ENCODE peak calls at places on chromosomes 11 and 22, in seven cellular contexts. I, G, J, M, Q, Z and T are unnamed samples.

GRCh38 chr22:19143967-19144400 is 467 bp downstream of the ESS2 start:
- DNase-seq in I (no peak), G (no peak), J (no peak), M (no peak), Q (peak; percentile 22), Z (no peak), T (no peak)

GRCh38 chr11:17471501-17471900 is 5.1 kb downstream of the ABCC8 start:
- DNase-seq in I (no peak), G (no peak), J (no peak), M (no peak), Q (peak; percentile 66), Z (no peak), T (no peak)

GRCh38 chr11:5605849-5606248 is 9.4 kb downstream of the TRIM6 start:
- DNase-seq in I (no peak), G (no peak), J (no peak), M (no peak), Q (no peak), Z (peak; percentile 42), T (peak; percentile 31)

GRCh38 chr11:819129-819931 is 616 bp downstream of the PNPLA2 start:
- DNase-seq in I (no peak), G (peak; percentile 27), J (peak; percentile 97), M (peak; percentile 74), Q (peak; percentile 94), Z (peak; percentile 79), T (peak; percentile 97)

GRCh38 chr11:87038235-87038960 is 664 bp downstream of the TMEM135 start:
- DNase-seq in I (no peak), G (no peak), J (no peak), M (no peak), Q (no peak), Z (no peak), T (no peak)

GRCh38 chr22:23878219-23878618 is 16.0 kb upstream of the MIF start:
- DNase-seq in I (no peak), G (no peak), J (no peak), M (no peak), Q (no peak), Z (no peak), T (no peak)

GRCh38 chr11:118610220-118610772 is 2.9 kb downstream of the PHLDB1 start:
- DNase-seq in I (no peak), G (no peak), J (peak; percentile 80), M (no peak), Q (no peak), Z (no peak), T (no peak)

GRCh38 chr22:46070215-46070721 is 80.1 kb upstream of the PPARA start:
- DNase-seq in I (no peak), G (no peak), J (peak; percentile 94), M (no peak), Q (peak; percentile 54), Z (no peak), T (peak; percentile 53)

GRCh38 chr11:23585700-23586099 is 725.4 kb upstream of the CCDC179 start:
- DNase-seq in I (no peak), G (no peak), J (no peak), M (no peak), Q (no peak), Z (no peak), T (no peak)

GRCh38 chr11:2301631-2302272 is at the start of the genes C11orf21 and TSPAN32:
- DNase-seq in I (no peak), G (no peak), J (peak; percentile 84), M (no peak), Q (no peak), Z (peak; percentile 93), T (peak; percentile 44)

GRCh38 chr11:126310229-126310991 is 6.5 kb downstream of the DCPS start:
- DNase-seq in I (peak; percentile 63), G (peak; percentile 38), J (peak; percentile 85), M (no peak), Q (peak; percentile 96), Z (peak; percentile 67), T (peak; percentile 85)

GRCh38 chr11:128692750-128693578 is 908 bp upstream of the FLI1 start:
- DNase-seq in I (no peak), G (no peak), J (no peak), M (no peak), Q (no peak), Z (no peak), T (no peak)

GRCh38 chr11:58493676-58494075 is 14.2 kb downstream of the OR5B21 start:
- DNase-seq in I (no peak), G (no peak), J (no peak), M (no peak), Q (no peak), Z (no peak), T (no peak)

GRCh38 chr11:113655771-113656170 is 50.3 kb downstream of the TMPRSS5 start:
- DNase-seq in I (no peak), G (no peak), J (no peak), M (no peak), Q (no peak), Z (no peak), T (no peak)

GRCh38 chr11:10900686-10901415 is 43.0 kb upstream of the ZBED5 start:
- DNase-seq in I (no peak), G (no peak), J (no peak), M (no peak), Q (no peak), Z (peak; percentile 57), T (no peak)

GRCh38 chr22:49237703-49238102 is 590.0 kb downstream of the BRD1 start:
- DNase-seq in I (no peak), G (no peak), J (no peak), M (no peak), Q (no peak), Z (no peak), T (no peak)

GRCh38 chr11:119134389-119134978 is 13.1 kb downstream of the HINFP start:
- DNase-seq in I (peak; percentile 47), G (no peak), J (no peak), M (no peak), Q (peak; percentile 49), Z (no peak), T (no peak)

GRCh38 chr22:30717331-30717921 is 22.8 kb downstream of the OSBP2 start:
- DNase-seq in I (peak; percentile 3), G (no peak), J (no peak), M (no peak), Q (no peak), Z (no peak), T (no peak)

GRCh38 chr11:70517996-70518907 is 119.9 kb downstream of the CTTN start:
- DNase-seq in I (no peak), G (no peak), J (no peak), M (no peak), Q (no peak), Z (peak; percentile 72), T (no peak)

GRCh38 chr11:62104816-62105610 is 18.8 kb upstream of the INCENP start:
- DNase-seq in I (no peak), G (no peak), J (no peak), M (no peak), Q (no peak), Z (peak; percentile 67), T (no peak)

GRCh38 chr11:76339217-76339616 is 41.7 kb downstream of the THAP12 start:
- DNase-seq in I (no peak), G (no peak), J (peak; percentile 88), M (no peak), Q (no peak), Z (no peak), T (no peak)

GRCh38 chr22:18057568-18058209 is 20.1 kb upstream of the PEX26 start:
- DNase-seq in I (peak; percentile 60), G (no peak), J (no peak), M (no peak), Q (peak; percentile 14), Z (peak; percentile 93), T (peak; percentile 89)

GRCh38 chr11:2702771-2703486 is 3.1 kb upstream of the KCNQ1OT1 start:
- DNase-seq in I (no peak), G (no peak), J (peak; percentile 47), M (no peak), Q (no peak), Z (no peak), T (no peak)

GRCh38 chr22:34804588-34804987 is 261.4 kb upstream of the ISX start:
- DNase-seq in I (no peak), G (no peak), J (no peak), M (no peak), Q (peak; percentile 10), Z (no peak), T (peak; percentile 15)

GRCh38 chr11:109374032-109374431 is 48.0 kb upstream of the C11orf87 start:
- DNase-seq in I (no peak), G (no peak), J (no peak), M (no peak), Q (no peak), Z (no peak), T (no peak)

GRCh38 chr22:29112680-29113079 is 39.8 kb downstream of the KREMEN1 start:
- DNase-seq in I (no peak), G (no peak), J (no peak), M (no peak), Q (no peak), Z (no peak), T (no peak)

GRCh38 chr22:40436460-40437431 is 66.4 kb downstream of the SGSM3 start:
- DNase-seq in I (peak; percentile 29), G (no peak), J (no peak), M (no peak), Q (peak; percentile 63), Z (no peak), T (peak; percentile 74)

GRCh38 chr11:6637871-6638270 is 17.7 kb downstream of the DCHS1 start:
- DNase-seq in I (no peak), G (no peak), J (no peak), M (no peak), Q (peak; percentile 31), Z (peak; percentile 30), T (no peak)

GRCh38 chr22:44995715-44996114 is 14.1 kb downstream of the PHF21B start:
- DNase-seq in I (no peak), G (no peak), J (no peak), M (no peak), Q (no peak), Z (no peak), T (no peak)

GRCh38 chr22:40193429-40194421 is 16.0 kb downstream of the TNRC6B start:
- DNase-seq in I (peak; percentile 5), G (no peak), J (no peak), M (no peak), Q (peak; percentile 9), Z (no peak), T (peak; percentile 60)

GRCh38 chr11:10397226-10397987 is 57.7 kb upstream of the AMPD3 start:
- DNase-seq in I (no peak), G (no peak), J (no peak), M (no peak), Q (no peak), Z (no peak), T (no peak)

GRCh38 chr11:128776088-128776433 is 82.2 kb downstream of the FLI1 start:
- DNase-seq in I (no peak), G (no peak), J (no peak), M (no peak), Q (no peak), Z (no peak), T (no peak)

GRCh38 chr11:79243412-79244174 is 197.2 kb downstream of the TENM4 start:
- DNase-seq in I (no peak), G (no peak), J (no peak), M (no peak), Q (no peak), Z (no peak), T (no peak)

GRCh38 chr11:34605481-34606325 is 15.2 kb upstream of the EHF start:
- DNase-seq in I (no peak), G (no peak), J (no peak), M (no peak), Q (no peak), Z (no peak), T (no peak)

GRCh38 chr11:35348898-35349687 is 70.3 kb downstream of the SLC1A2 start:
- DNase-seq in I (no peak), G (no peak), J (no peak), M (no peak), Q (no peak), Z (no peak), T (no peak)

GRCh38 chr11:15258433-15259350 is 144.0 kb downstream of the INSC start:
- DNase-seq in I (peak; percentile 38), G (peak; percentile 63), J (no peak), M (no peak), Q (peak; percentile 83), Z (peak; percentile 70), T (peak; percentile 72)

GRCh38 chr22:36578619-36579018 is 49.7 kb upstream of the EIF3D start:
- DNase-seq in I (no peak), G (no peak), J (no peak), M (no peak), Q (no peak), Z (no peak), T (no peak)

GRCh38 chr11:64276653-64277431 is 7.6 kb downstream of the BAD start:
- DNase-seq in I (peak; percentile 44), G (no peak), J (no peak), M (no peak), Q (no peak), Z (peak; percentile 49), T (no peak)